ENCODE peak calls at places on chromosome 15, in five cellular contexts. X is H9, Q is fibroblast of the conjunctiva, I is HFFc6, T is Ammon's horn. W is an unnamed sample.

GRCh38 chr15:27746556-27746955 is 352.6 kb downstream of the OCA2 start:
- DNase-seq in X (no peak), Q (no peak), I (no peak), T (no peak), W (no peak)

GRCh38 chr15:26087395-26087794 is 224.3 kb upstream of the ATP10A start:
- DNase-seq in T (no peak), Q (no peak), X (no peak), I (peak), W (no peak)

GRCh38 chr15:24956131-24956838 is 1.5 kb downstream of the SNRPN start:
- DNase-seq in Q (peak), X (peak), T (peak), I (peak), W (peak)

GRCh38 chr15:33028495-33028894 is 166.0 kb downstream of the FMN1 start:
- DNase-seq in T (no peak), X (no peak), I (no peak), Q (no peak), W (no peak)

GRCh38 chr15:62809106-62809967 is 233.2 kb upstream of the TPM1 start:
- DNase-seq in X (no peak), Q (no peak), I (peak), T (no peak), W (no peak)

GRCh38 chr15:77107068-77107467 is 36.2 kb upstream of the TSPAN3 start:
- DNase-seq in Q (peak), I (no peak), X (no peak), T (no peak), W (no peak)

GRCh38 chr15:71892335-71892734 is 82.0 kb downstream of the NR2E3 start:
- DNase-seq in T (no peak), Q (no peak), I (no peak), X (no peak), W (no peak)

GRCh38 chr15:101307897-101308603 is 13.0 kb upstream of the SNRPA1 start:
- DNase-seq in I (no peak), T (no peak), X (no peak), Q (no peak), W (no peak)

GRCh38 chr15:84855032-84855645 is 29.3 kb upstream of the SLC28A1 start:
- DNase-seq in X (no peak), T (no peak), I (no peak), Q (no peak), W (no peak)

GRCh38 chr15:91472316-91472756 is 372.3 kb downstream of the SV2B start:
- DNase-seq in Q (no peak), T (no peak), I (no peak), X (no peak), W (no peak)

W was measured in A172.